ENCODE peak calls at places on chromosome 1, in eight cellular contexts. W, P, G, E, Y, D, Z and I are unnamed samples.

GRCh38 chr1:53949651-53950050 is 3.5 kb downstream of the LRRC42 start:
- DNase-seq in G (no peak), Z (no peak), D (no peak), W (no peak), Y (no peak), P (no peak), E (no peak), I (no peak)

GRCh38 chr1:205477759-205478247 is 22.0 kb upstream of the BLACAT1 start:
- DNase-seq in Z (peak), Y (peak), E (no peak), G (peak), W (peak), D (no peak), P (no peak), I (peak)

GRCh38 chr1:27644369-27645070 is 9.5 kb upstream of the FGR start:
- DNase-seq in G (no peak), Y (no peak), D (no peak), P (no peak), E (no peak), W (no peak), Z (no peak), I (no peak)

GRCh38 chr1:226737819-226738420 is 1.2 kb downstream of the ITPKB start:
- DNase-seq in P (peak), W (peak), D (no peak), E (peak), Y (peak), G (peak), Z (peak), I (peak)

GRCh38 chr1:112646225-112646624 is 26.6 kb downstream of the CAPZA1 start:
- DNase-seq in W (no peak), E (no peak), Z (no peak), G (no peak), P (no peak), D (no peak), Y (no peak), I (no peak)

GRCh38 chr1:5990913-5991783 is 1.1 kb downstream of the NPHP4 start:
- DNase-seq in G (peak), Y (peak), W (peak), E (peak), D (no peak), P (no peak), Z (peak), I (no peak)

GRCh38 chr1:111894497-111894896 is 95.0 kb downstream of the KCND3 start:
- DNase-seq in D (no peak), E (no peak), W (no peak), Y (no peak), G (no peak), Z (no peak), P (no peak), I (no peak)

GRCh38 chr1:30446100-30446499 is 277.3 kb downstream of the MATN1 start:
- DNase-seq in G (no peak), Z (no peak), W (no peak), E (no peak), P (no peak), Y (no peak), D (no peak), I (no peak)

GRCh38 chr1:60279798-60280197 is 206.2 kb upstream of the C1orf87 start:
- DNase-seq in E (no peak), G (peak), Z (peak), D (no peak), P (no peak), Y (no peak), W (peak), I (no peak)

GRCh38 chr1:26388791-26389445 is 16.4 kb upstream of the ZNF683 start:
- DNase-seq in P (no peak), W (no peak), E (no peak), G (no peak), D (no peak), Y (no peak), Z (peak), I (no peak)

GRCh38 chr1:181513786-181514297 is 30.5 kb downstream of the CACNA1E start:
- DNase-seq in Z (no peak), G (no peak), P (no peak), D (no peak), Y (no peak), W (no peak), E (no peak), I (no peak)

GRCh38 chr1:240343966-240344365 is 252.3 kb downstream of the FMN2 start:
- DNase-seq in Y (no peak), G (no peak), W (no peak), E (no peak), P (no peak), Z (no peak), D (no peak), I (no peak)

GRCh38 chr1:225933072-225933471 is 7.9 kb downstream of the LEFTY2 start:
- DNase-seq in Y (no peak), Z (peak), G (no peak), D (no peak), W (peak), P (no peak), E (no peak), I (no peak)

GRCh38 chr1:226942392-226942791 is 2.3 kb downstream of the COQ8A start:
- DNase-seq in W (no peak), Y (no peak), G (no peak), D (no peak), E (no peak), Z (no peak), P (no peak), I (no peak)

GRCh38 chr1:116498789-116499628 is 71.8 kb downstream of the CD58 start:
- DNase-seq in W (peak), Z (peak), Y (peak), G (peak), D (no peak), E (peak), P (peak), I (peak)

GRCh38 chr1:3942416-3943122 is 42.5 kb upstream of the C1orf174 start:
- DNase-seq in Y (peak), D (no peak), Z (no peak), E (no peak), W (no peak), P (no peak), G (no peak), I (no peak)

GRCh38 chr1:209207701-209208286 is 375.7 kb upstream of the CAMK1G start:
- DNase-seq in E (peak), Y (peak), D (no peak), Z (peak), W (peak), P (peak), G (peak), I (peak)

GRCh38 chr1:207076181-207076949 is 12.3 kb upstream of the C4BPB start:
- DNase-seq in G (no peak), D (no peak), Z (no peak), Y (no peak), E (no peak), W (peak), P (no peak), I (no peak)

GRCh38 chr1:214351551-214352277 is 70.8 kb downstream of the SMYD2 start:
- DNase-seq in P (no peak), G (no peak), E (no peak), D (no peak), W (no peak), Y (no peak), Z (no peak), I (no peak)

GRCh38 chr1:22562584-22563551 is at the start of gene EPHA8:
- DNase-seq in W (no peak), Z (no peak), Y (no peak), E (no peak), D (no peak), G (no peak), P (no peak), I (no peak)

GRCh38 chr1:204280562-204280961 is 66.8 kb upstream of the GOLT1A start:
- DNase-seq in W (no peak), P (no peak), D (no peak), Z (no peak), E (no peak), G (no peak), Y (no peak), I (no peak)

GRCh38 chr1:44785027-44785376 is 3.0 kb downstream of the BEST4 start:
- DNase-seq in Y (no peak), P (no peak), Z (no peak), G (no peak), E (no peak), W (no peak), D (no peak), I (no peak)

GRCh38 chr1:68213843-68214242 is 18.5 kb downstream of the WLS start:
- DNase-seq in P (no peak), D (no peak), W (peak), E (no peak), Z (peak), Y (peak), G (peak), I (no peak)

GRCh38 chr1:32741417-32742131 is 39.0 kb upstream of the SYNC start:
- DNase-seq in W (no peak), E (no peak), G (no peak), P (no peak), Y (peak), D (no peak), Z (no peak), I (peak)

GRCh38 chr1:40182956-40183710 is 21.9 kb downstream of the RLF start:
- DNase-seq in G (peak), Z (peak), Y (no peak), P (no peak), D (no peak), E (peak), W (peak), I (peak)

GRCh38 chr1:61301824-61302652 is 219.7 kb downstream of the NFIA start:
- DNase-seq in E (no peak), P (no peak), G (peak), Y (no peak), Z (peak), D (no peak), W (peak), I (no peak)

GRCh38 chr1:112906155-112906698 is 49.8 kb downstream of the SLC16A1 start:
- DNase-seq in G (no peak), P (no peak), D (no peak), E (no peak), Y (no peak), W (no peak), Z (no peak), I (no peak)